ENCODE peak calls at places on chromosomes 16 and 17, in eight cellular contexts. J, L, Y, O, K, U, S and D are unnamed samples.

GRCh38 chr17:59620518-59621259 is 994 bp downstream of the CLTC start:
- DNase-seq in J (peak; percentile 58), L (peak; percentile 73), Y (peak; percentile 70), O (peak; percentile 57), K (no peak), U (no peak), S (no peak), D (peak; percentile 59)

GRCh38 chr17:64161380-64161779 is 31.4 kb upstream of the ERN1 start:
- DNase-seq in J (no peak), L (no peak), Y (no peak), O (no peak), K (no peak), U (no peak), S (no peak), D (no peak)

GRCh38 chr17:16880121-16880842 is 91.6 kb downstream of the TNFRSF13B start:
- DNase-seq in J (no peak), L (no peak), Y (no peak), O (no peak), K (no peak), U (no peak), S (no peak), D (no peak)

GRCh38 chr16:72367841-72368240 is 195.9 kb upstream of the PMFBP1 start:
- DNase-seq in J (no peak), L (no peak), Y (no peak), O (no peak), K (no peak), U (no peak), S (no peak), D (no peak)

GRCh38 chr16:23408242-23409201 is 44.5 kb downstream of the COG7 start:
- DNase-seq in J (peak; percentile 12), L (no peak), Y (peak; percentile 83), O (no peak), K (no peak), U (no peak), S (peak; percentile 65), D (no peak)

GRCh38 chr16:84045001-84045817 is 2.6 kb upstream of the SLC38A8 start:
- DNase-seq in J (no peak), L (no peak), Y (no peak), O (no peak), K (no peak), U (no peak), S (peak; percentile 35), D (no peak)

GRCh38 chr17:38324141-38324540 is 19.6 kb downstream of the GPR179 start:
- DNase-seq in J (no peak), L (no peak), Y (no peak), O (no peak), K (no peak), U (no peak), S (no peak), D (no peak)

GRCh38 chr16:27366687-27367462 is 35.1 kb upstream of the IL21R start:
- DNase-seq in J (no peak), L (no peak), Y (no peak), O (no peak), K (no peak), U (no peak), S (peak; percentile 76), D (no peak)

GRCh38 chr17:56653877-56654276 is 60.4 kb downstream of the NOG start:
- DNase-seq in J (no peak), L (peak; percentile 54), Y (peak; percentile 12), O (peak; percentile 77), K (no peak), U (no peak), S (no peak), D (peak; percentile 50)

DNA sequence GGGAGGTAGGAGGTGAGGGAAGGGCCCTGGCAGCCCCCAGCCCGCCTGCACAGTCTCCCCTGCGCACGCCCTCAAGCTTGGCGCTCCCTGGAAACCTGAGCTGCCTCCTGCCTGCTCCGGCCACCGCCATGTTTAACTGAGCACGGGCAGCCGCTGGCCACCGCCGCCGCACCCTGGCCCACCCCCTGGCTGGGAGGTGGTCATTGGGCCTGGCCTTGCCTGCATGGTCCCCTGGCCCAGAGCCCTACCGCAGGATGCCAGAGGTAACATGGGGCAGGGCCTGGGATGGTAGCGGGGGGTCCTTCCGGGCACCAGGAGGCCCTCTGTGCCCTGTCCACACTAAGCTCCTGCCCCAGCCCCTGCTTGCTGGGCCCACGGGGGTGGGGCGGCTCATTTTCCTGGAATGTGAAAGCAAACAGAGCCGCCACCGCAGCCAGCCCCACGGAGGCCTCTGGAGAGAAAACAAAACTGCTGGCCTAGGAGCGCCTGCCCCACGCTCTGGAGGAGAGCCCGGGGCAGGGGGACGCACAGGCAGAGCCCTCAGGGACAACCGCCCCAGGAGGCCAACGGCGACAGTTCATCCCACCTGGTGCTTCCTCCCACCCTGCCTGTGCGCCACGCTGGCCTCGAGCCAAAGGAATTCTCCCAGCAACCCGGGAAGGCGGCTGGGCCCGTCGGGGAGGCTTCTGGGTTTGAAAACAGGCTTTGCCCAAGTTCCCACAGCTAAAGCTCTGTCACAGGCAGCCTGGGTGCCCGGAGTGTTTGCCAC is 8.9 kb downstream of the NHERF2 start:
- DNase-seq in J (no peak), L (no peak), Y (no peak), O (no peak), K (no peak), U (peak; percentile 43), S (peak; percentile 90), D (no peak)
- H3K4me3 ChIP-seq in J (no peak overlapping the region), L (peak overlapping the region; percentile 3), Y (no peak overlapping the region), O (no peak overlapping the region), K (no peak overlapping the region), U (peak overlapping the region; percentile 20), S (peak overlapping the region; percentile 33), D (no peak overlapping the region)

GRCh38 chr17:81888988-81889595 is 2.3 kb downstream of the ALYREF start:
- DNase-seq in J (no peak), L (no peak), Y (no peak), O (no peak), K (no peak), U (no peak), S (no peak), D (no peak)

GRCh38 chr17:81890447-81891302 is 711 bp downstream of the ALYREF start:
- DNase-seq in J (no peak), L (no peak), Y (no peak), O (peak; percentile 31), K (no peak), U (no peak), S (no peak), D (no peak)

GRCh38 chr17:81888105-81888987 is 3.0 kb downstream of the ALYREF start:
- DNase-seq in J (no peak), L (no peak), Y (no peak), O (no peak), K (no peak), U (no peak), S (no peak), D (no peak)

GRCh38 chr17:81891303-81891552 is 158 bp downstream of the ALYREF start:
- DNase-seq in J (no peak), L (no peak), Y (no peak), O (no peak), K (no peak), U (no peak), S (no peak), D (no peak)

DNA sequence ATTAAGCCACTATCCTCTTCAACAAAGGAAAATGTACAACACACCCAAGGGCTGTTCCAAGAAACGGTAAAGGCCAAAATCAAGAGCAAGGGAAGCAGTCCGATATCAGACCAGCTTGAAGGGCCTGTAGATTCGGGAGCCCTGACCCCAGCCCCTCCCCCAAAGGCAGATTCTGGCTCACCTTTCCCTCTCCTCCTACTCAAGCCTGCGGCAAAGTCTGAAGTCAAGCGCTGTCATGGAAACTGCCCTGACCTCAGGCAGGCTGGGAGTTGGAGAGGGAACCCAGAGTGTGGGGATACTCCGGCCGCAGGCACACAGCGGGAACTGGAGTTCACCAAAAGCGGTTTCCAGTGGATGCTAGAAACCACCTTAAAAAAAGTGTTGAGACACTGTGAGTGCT is 1.8 kb downstream of the ALYREF start:
- DNase-seq in J (no peak), L (no peak), Y (no peak), O (no peak), K (no peak), U (no peak), S (no peak), D (no peak)
- H3K4me3 ChIP-seq in J (no peak overlapping the region), L (peak overlapping the region; percentile 90), Y (no peak overlapping the region), O (no peak overlapping the region), K (no peak overlapping the region), U (no peak overlapping the region), S (no peak overlapping the region), D (peak overlapping the region; percentile 91)

GRCh38 chr16:57281791-57282190 is 2.7 kb downstream of the PLLP start:
- DNase-seq in J (no peak), L (no peak), Y (no peak), O (no peak), K (no peak), U (no peak), S (no peak), D (no peak)
- H3K4me3 ChIP-seq in J (no peak overlapping the region), L (no peak overlapping the region), Y (no peak overlapping the region), O (no peak overlapping the region), K (no peak overlapping the region), U (no peak overlapping the region), S (no peak overlapping the region), D (no peak overlapping the region)

GRCh38 chr17:50097907-50098306 is 2.8 kb downstream of the PDK2 start:
- DNase-seq in J (no peak), L (no peak), Y (no peak), O (no peak), K (no peak), U (no peak), S (no peak), D (no peak)

GRCh38 chr17:50096092-50096491 is 941 bp downstream of the PDK2 start:
- DNase-seq in J (peak; percentile 42), L (no peak), Y (peak; percentile 34), O (no peak), K (no peak), U (no peak), S (no peak), D (no peak)

GRCh38 chr17:50095626-50096037 is 481 bp downstream of the PDK2 start:
- DNase-seq in J (no peak), L (no peak), Y (peak; percentile 54), O (peak; percentile 46), K (no peak), U (no peak), S (no peak), D (no peak)

GRCh38 chr17:50097455-50097854 is 2.3 kb downstream of the PDK2 start:
- DNase-seq in J (no peak), L (no peak), Y (no peak), O (no peak), K (no peak), U (no peak), S (no peak), D (no peak)

DNA sequence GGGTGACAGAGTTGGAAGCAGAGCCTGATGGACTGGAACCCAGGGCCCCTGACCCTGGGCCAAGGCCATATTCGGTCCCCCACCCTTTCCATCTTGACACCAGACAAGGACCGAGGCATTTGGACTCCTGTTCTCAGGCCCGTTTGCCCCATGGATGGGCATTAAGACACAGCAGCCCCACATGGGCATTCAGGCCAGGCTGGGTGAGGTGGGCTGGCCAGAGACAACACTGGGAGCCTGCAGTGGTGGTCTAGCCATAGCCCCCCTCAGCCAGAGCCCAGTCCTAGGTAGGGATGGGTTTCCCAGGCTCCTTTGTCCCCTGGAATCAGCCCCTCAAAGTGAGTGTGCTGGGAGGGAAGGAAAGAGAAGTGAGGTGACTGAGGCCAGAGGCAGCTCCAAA is 1.6 kb downstream of the PDK2 start:
- DNase-seq in J (no peak), L (no peak), Y (peak; percentile 3), O (no peak), K (no peak), U (no peak), S (no peak), D (no peak)
- H3K4me3 ChIP-seq in J (no peak overlapping the region), L (no peak overlapping the region), Y (no peak overlapping the region), O (no peak overlapping the region), K (no peak overlapping the region), U (no peak overlapping the region), S (peak overlapping the region; percentile 55), D (no peak overlapping the region)

GRCh38 chr17:41972571-41973411 is 6.2 kb downstream of the CNP start:
- DNase-seq in J (no peak), L (no peak), Y (no peak), O (no peak), K (no peak), U (no peak), S (peak; percentile 79), D (no peak)
- H3K4me3 ChIP-seq in J (no peak overlapping the region), L (no peak overlapping the region), Y (no peak overlapping the region), O (no peak overlapping the region), K (no peak overlapping the region), U (no peak overlapping the region), S (no peak overlapping the region), D (no peak overlapping the region)